ENCODE peak calls at places on chromosomes 13 and 19, in five cellular contexts. A is C1 segment of cervical spinal cord, Q is neuronal stem cell, S is mesothelial cell of epicardium, J is NCI-H1092. L is an unnamed sample.

GRCh38 chr19:39873385-39873784 is 27.2 kb upstream of the FBL start:
- DNase-seq in S (no peak), Q (no peak), J (no peak), A (no peak), L (no peak)

GRCh38 chr13:110097013-110097412 is 209.9 kb downstream of the COL4A1 start:
- DNase-seq in S (no peak), A (no peak), J (no peak), Q (no peak), L (no peak)

GRCh38 chr13:95117092-95117491 is 184.2 kb downstream of the ABCC4 start:
- DNase-seq in J (no peak), A (no peak), Q (no peak), S (no peak), L (no peak)

GRCh38 chr13:96766311-96766710 is 228.0 kb downstream of the OXGR1 start:
- DNase-seq in A (no peak), J (no peak), S (no peak), Q (no peak), L (no peak)

GRCh38 chr13:27022571-27023311 is 148.9 kb downstream of the USP12 start:
- DNase-seq in J (peak), S (no peak), A (no peak), Q (no peak), L (no peak)

GRCh38 chr13:114140131-114140908 is 7.9 kb upstream of the RASA3 start:
- DNase-seq in S (no peak), J (no peak), Q (no peak), A (no peak), L (no peak)

GRCh38 chr13:44815507-44816074 is 173.7 kb downstream of the NUFIP1 start:
- DNase-seq in Q (peak), A (no peak), S (no peak), J (no peak), L (no peak)

GRCh38 chr13:46949211-46949610 is 52.4 kb upstream of the HTR2A start:
- DNase-seq in A (no peak), S (no peak), Q (no peak), J (no peak), L (no peak)

GRCh38 chr13:33218020-33218419 is 67.5 kb downstream of the STARD13 start:
- DNase-seq in A (no peak), J (no peak), Q (no peak), S (no peak), L (no peak)

GRCh38 chr13:50344717-50345116 is 329.5 kb downstream of the KCNRG start:
- DNase-seq in S (no peak), A (no peak), Q (no peak), J (no peak), L (no peak)

GRCh38 chr19:51524661-51525264 is 6.7 kb downstream of the SIGLEC6 start:
- DNase-seq in J (no peak), Q (no peak), S (no peak), A (no peak), L (no peak)

GRCh38 chr19:45637890-45638667 is 1.1 kb downstream of the EML2 start:
- DNase-seq in Q (no peak), S (no peak), A (no peak), J (no peak), L (no peak)

GRCh38 chr13:111361046-111361872 is 40.8 kb downstream of the TEX29 start:
- DNase-seq in S (no peak), Q (no peak), A (no peak), J (no peak), L (no peak)

GRCh38 chr19:9673912-9674668 is 810 bp downstream of the ZNF562 start:
- DNase-seq in Q (no peak), S (no peak), A (no peak), J (no peak), L (no peak)

GRCh38 chr19:49387936-49388372 is at the start of gene KASH5:
- DNase-seq in A (peak), Q (no peak), J (no peak), S (no peak), L (no peak)

GRCh38 chr19:27792576-27793127 is 1420.3 kb downstream of the UQCRFS1 start:
- DNase-seq in J (no peak), A (no peak), Q (no peak), S (no peak), L (no peak)

GRCh38 chr13:54574791-54575190 is 1546.2 kb downstream of the OLFM4 start:
- DNase-seq in Q (no peak), A (no peak), S (no peak), J (no peak), L (no peak)

GRCh38 chr13:104943331-104943730 is 1592.1 kb downstream of the EFNB2 start:
- DNase-seq in Q (no peak), A (no peak), S (no peak), J (no peak), L (no peak)

GRCh38 chr13:35826626-35827254 is 304.4 kb downstream of the DCLK1 start:
- DNase-seq in A (no peak), J (no peak), S (no peak), Q (no peak), L (no peak)

GRCh38 chr19:13165091-13165997 is 15.1 kb downstream of the IER2 start:
- DNase-seq in J (no peak), Q (no peak), S (no peak), A (no peak), L (no peak)

GRCh38 chr19:45315304-45315703 is 7.4 kb downstream of the CKM start:
- DNase-seq in A (no peak), Q (no peak), J (no peak), S (no peak), L (no peak)

GRCh38 chr13:99218969-99219368 is 18.3 kb downstream of the UBAC2 start:
- DNase-seq in Q (no peak), S (no peak), J (no peak), A (no peak), L (no peak)

GRCh38 chr13:46197299-46197975 is 14.3 kb upstream of the LRRC63 start:
- DNase-seq in A (no peak), Q (no peak), S (no peak), J (no peak), L (no peak)

GRCh38 chr13:39603424-39603947 is 493 bp upstream of the LHFPL6 start:
- DNase-seq in S (no peak), J (peak), A (no peak), Q (no peak), L (peak)

GRCh38 chr19:10074153-10074552 is 12.0 kb upstream of the SHFL start:
- DNase-seq in J (peak), Q (no peak), S (no peak), A (no peak), L (no peak)

GRCh38 chr13:108044929-108045328 is 170.4 kb downstream of the LIG4 start:
- DNase-seq in A (no peak), S (no peak), J (no peak), Q (no peak), L (no peak)

GRCh38 chr19:5002143-5002542 is 33.2 kb downstream of the KDM4B start:
- DNase-seq in S (no peak), A (no peak), Q (no peak), J (no peak), L (no peak)

GRCh38 chr13:21458457-21458815 is 667 bp downstream of the ZDHHC20 start:
- DNase-seq in S (no peak), Q (no peak), A (no peak), J (peak), L (peak)

GRCh38 chr13:25943666-25944065 is 108.2 kb downstream of the SHISA2 start:
- DNase-seq in A (no peak), Q (no peak), J (no peak), S (no peak), L (no peak)

GRCh38 chr13:25678398-25678797 is 306.6 kb downstream of the ATP8A2 start:
- DNase-seq in Q (no peak), J (no peak), A (no peak), S (no peak), L (no peak)

GRCh38 chr19:6876790-6877189 is 10.6 kb upstream of the ADGRE1 start:
- DNase-seq in Q (no peak), J (no peak), S (no peak), A (no peak), L (no peak)